ENCODE peak calls at places on chromosomes 7 and 10, in seven cellular contexts. Z, Y, S, F, H, B and R are unnamed samples.

GRCh38 chr7:108246227-108246837 is 116.2 kb upstream of the LAMB4 start:
- DNase-seq in Z (no peak), Y (peak; percentile 55), S (peak; percentile 40), F (peak; percentile 98), H (no peak), B (peak; percentile 98), R (peak; percentile 90)

GRCh38 chr7:106464169-106464568 is 179.4 kb upstream of the NAMPT start:
- DNase-seq in Z (no peak), Y (no peak), S (no peak), F (no peak), H (no peak), B (no peak), R (no peak)

GRCh38 chr7:151110941-151111645 is 24.8 kb downstream of the AGAP3 start:
- DNase-seq in Z (peak; percentile 86), Y (peak; percentile 84), S (peak; percentile 83), F (peak; percentile 61), H (peak; percentile 80), B (peak; percentile 72), R (peak; percentile 46)

GRCh38 chr10:73786512-73786885 is 1.1 kb downstream of the ZSWIM8 start:
- DNase-seq in Z (no peak), Y (no peak), S (peak; percentile 6), F (no peak), H (no peak), B (no peak), R (no peak)

GRCh38 chr10:49844775-49845561 is 82.8 kb upstream of the OGDHL start:
- DNase-seq in Z (peak; percentile 22), Y (no peak), S (no peak), F (peak; percentile 54), H (no peak), B (peak; percentile 51), R (no peak)

GRCh38 chr10:21525367-21526183 is at the start of gene SKIDA1:
- DNase-seq in Z (peak; percentile 91), Y (peak; percentile 88), S (peak; percentile 89), F (peak; percentile 78), H (peak; percentile 90), B (peak; percentile 81), R (peak; percentile 91)

GRCh38 chr7:37964196-37964595 is 43.8 kb downstream of the EPDR1 start:
- DNase-seq in Z (no peak), Y (no peak), S (no peak), F (no peak), H (no peak), B (no peak), R (no peak)

GRCh38 chr10:15293862-15294835 is 76.9 kb downstream of the FAM171A1 start:
- DNase-seq in Z (no peak), Y (no peak), S (no peak), F (no peak), H (no peak), B (peak; percentile 50), R (peak; percentile 69)

GRCh38 chr10:76433161-76434005 is 1002.0 kb downstream of the LRMDA start:
- DNase-seq in Z (no peak), Y (peak; percentile 70), S (no peak), F (peak; percentile 54), H (no peak), B (no peak), R (no peak)

GRCh38 chr7:76071316-76072242 is 23.7 kb downstream of the MDH2 start:
- DNase-seq in Z (no peak), Y (peak; percentile 22), S (no peak), F (no peak), H (no peak), B (peak; percentile 64), R (peak; percentile 59)

GRCh38 chr10:44689368-44689767 is 221.8 kb upstream of the TMEM72 start:
- DNase-seq in Z (no peak), Y (no peak), S (no peak), F (no peak), H (no peak), B (peak; percentile 26), R (no peak)

GRCh38 chr10:36647540-36647939 is 477.9 kb upstream of the ANKRD30A start:
- DNase-seq in Z (no peak), Y (no peak), S (no peak), F (no peak), H (no peak), B (no peak), R (no peak)

GRCh38 chr10:103493362-103493871 is at the start of gene NEURL1:
- DNase-seq in Z (no peak), Y (no peak), S (no peak), F (no peak), H (no peak), B (no peak), R (no peak)

GRCh38 chr10:4023997-4024396 is 239.0 kb upstream of the KLF6 start:
- DNase-seq in Z (no peak), Y (no peak), S (no peak), F (no peak), H (no peak), B (no peak), R (no peak)

GRCh38 chr7:24756989-24757798 is at the start of gene GSDME:
- DNase-seq in Z (peak; percentile 46), Y (peak; percentile 47), S (peak; percentile 79), F (peak; percentile 70), H (peak; percentile 86), B (peak; percentile 60), R (peak; percentile 77)

GRCh38 chr10:14022052-14022451 is 308.7 kb downstream of the FRMD4A start:
- DNase-seq in Z (no peak), Y (no peak), S (no peak), F (no peak), H (no peak), B (no peak), R (no peak)

GRCh38 chr7:73954181-73954580 is 73.8 kb upstream of the ELN start:
- DNase-seq in Z (no peak), Y (no peak), S (no peak), F (no peak), H (no peak), B (no peak), R (no peak)

GRCh38 chr7:101940830-101941229 is 123.4 kb downstream of the CUX1 start:
- DNase-seq in Z (peak; percentile 65), Y (peak; percentile 48), S (no peak), F (no peak), H (no peak), B (no peak), R (no peak)

GRCh38 chr10:117993166-117993565 is 53.6 kb downstream of the RAB11FIP2 start:
- DNase-seq in Z (no peak), Y (no peak), S (no peak), F (no peak), H (no peak), B (no peak), R (no peak)

GRCh38 chr7:144408116-144408515 is 4.6 kb upstream of the NOBOX start:
- DNase-seq in Z (no peak), Y (no peak), S (no peak), F (peak; percentile 62), H (no peak), B (no peak), R (no peak)

GRCh38 chr10:1498746-1499343 is 238.5 kb downstream of the ADARB2 start:
- DNase-seq in Z (no peak), Y (no peak), S (no peak), F (no peak), H (no peak), B (no peak), R (no peak)

GRCh38 chr10:6384847-6385246 is 182.1 kb downstream of the PFKFB3 start:
- DNase-seq in Z (no peak), Y (no peak), S (no peak), F (no peak), H (no peak), B (no peak), R (no peak)

GRCh38 chr10:90148121-90148855 is 446.9 kb downstream of the KIF20B start:
- DNase-seq in Z (no peak), Y (no peak), S (no peak), F (peak; percentile 78), H (no peak), B (peak; percentile 69), R (no peak)

GRCh38 chr7:75565129-75565528 is 73.0 kb downstream of the SPDYE5 start:
- DNase-seq in Z (no peak), Y (peak; percentile 40), S (peak; percentile 55), F (peak; percentile 88), H (no peak), B (peak; percentile 87), R (peak; percentile 48)

GRCh38 chr10:99235872-99236626 is 397 bp upstream of the HPSE2 start:
- DNase-seq in Z (peak; percentile 18), Y (no peak), S (peak; percentile 52), F (no peak), H (no peak), B (no peak), R (no peak)
- H3K4me3 ChIP-seq in Z (no peak overlapping the region), Y (no peak overlapping the region), S (peak overlapping the region; percentile 77), F (no peak overlapping the region), H (no peak overlapping the region), B (no peak overlapping the region), R (no peak overlapping the region)

GRCh38 chr10:51079766-51080165 is 5.5 kb downstream of the PRKG1 start:
- DNase-seq in Z (no peak), Y (no peak), S (no peak), F (no peak), H (no peak), B (no peak), R (no peak)
- H3K4me3 ChIP-seq in Z (no peak overlapping the region), Y (no peak overlapping the region), S (peak overlapping the region; percentile 71), F (no peak overlapping the region), H (no peak overlapping the region), B (no peak overlapping the region), R (no peak overlapping the region)

GRCh38 chr10:68109312-68109711 is at the start of gene MYPN:
- DNase-seq in Z (no peak), Y (no peak), S (no peak), F (no peak), H (no peak), B (no peak), R (no peak)
- H3K4me3 ChIP-seq in Z (no peak within 1 kb of the TSS), Y (no peak within 1 kb of the TSS), S (no peak within 1 kb of the TSS), F (no peak within 1 kb of the TSS), H (no peak within 1 kb of the TSS), B (no peak within 1 kb of the TSS), R (peak within 1 kb of the TSS; percentile 46)

GRCh38 chr7:92753614-92754013 is 82.8 kb downstream of the CDK6 start:
- DNase-seq in Z (no peak), Y (no peak), S (no peak), F (peak; percentile 89), H (no peak), B (no peak), R (no peak)
- H3K4me3 ChIP-seq in Z (no peak overlapping the region), Y (no peak overlapping the region), S (no peak overlapping the region), F (no peak overlapping the region), H (no peak overlapping the region), B (no peak overlapping the region), R (no peak overlapping the region)